ENCODE peak calls at places on chromosomes 16 and 17, in four cellular contexts. I, Z, S and Q are unnamed samples.

GRCh38 chr16:77816293-77816692 is 27.9 kb downstream of the VAT1L start:
- DNase-seq in S (no peak), I (peak; percentile 45), Z (no peak), Q (no peak)

GRCh38 chr16:2915196-2915929 is 3.6 kb downstream of the FLYWCH1 start:
- DNase-seq in Z (no peak), S (no peak), I (no peak), Q (no peak)

GRCh38 chr17:76385892-76386786 is 1.7 kb downstream of the SPHK1 start:
- DNase-seq in S (peak; percentile 85), I (peak; percentile 85), Z (no peak), Q (peak; percentile 61)

GRCh38 chr16:58011652-58012051 is 10.4 kb downstream of the USB1 start:
- DNase-seq in Z (no peak), I (peak; percentile 66), S (no peak), Q (no peak)

GRCh38 chr17:16981928-16982327 is 10.0 kb upstream of the TNFRSF13B start:
- DNase-seq in S (no peak), I (no peak), Z (no peak), Q (no peak)

GRCh38 chr17:18977021-18977420 is 25.1 kb downstream of the SLC5A10 start:
- DNase-seq in Z (no peak), S (no peak), I (no peak), Q (no peak)

GRCh38 chr16:72935896-72936295 is 112.0 kb downstream of the ZFHX3 start:
- DNase-seq in Z (no peak), I (no peak), S (no peak), Q (no peak)

GRCh38 chr17:49191917-49192741 is 18.2 kb downstream of the GNGT2 start:
- DNase-seq in Z (peak; percentile 48), I (peak; percentile 89), S (peak; percentile 94), Q (peak; percentile 99)

GRCh38 chr16:84065536-84066132 is 23.0 kb upstream of the SLC38A8 start:
- DNase-seq in Z (no peak), S (peak; percentile 53), I (peak; percentile 72), Q (peak; percentile 85)

GRCh38 chr17:3891626-3892094 is 1.2 kb downstream of the CAMKK1 start:
- DNase-seq in S (no peak), Z (no peak), I (no peak), Q (no peak)

GRCh38 chr16:84115919-84116719 is 623 bp downstream of the MBTPS1 start:
- DNase-seq in I (peak; percentile 49), Z (no peak), S (peak; percentile 66), Q (peak; percentile 43)

GRCh38 chr17:42522263-42522790 is 13.7 kb upstream of the NAGLU start:
- DNase-seq in S (no peak), Z (no peak), I (no peak), Q (no peak)

GRCh38 chr17:54888254-54888653 is 12.4 kb upstream of the TOM1L1 start:
- DNase-seq in Z (no peak), I (no peak), S (no peak), Q (no peak)

GRCh38 chr16:80197790-80198201 is 343.0 kb upstream of the DYNLRB2 start:
- DNase-seq in S (no peak), I (peak; percentile 85), Z (no peak), Q (peak; percentile 26)

GRCh38 chr17:7586673-7587419 is 3.0 kb downstream of the SOX15 start:
- DNase-seq in Z (no peak), S (peak; percentile 54), I (no peak), Q (no peak)
- H3K4me3 ChIP-seq in Z (no peak overlapping the region), S (no peak overlapping the region), I (no peak overlapping the region), Q (no peak overlapping the region)

DNA sequence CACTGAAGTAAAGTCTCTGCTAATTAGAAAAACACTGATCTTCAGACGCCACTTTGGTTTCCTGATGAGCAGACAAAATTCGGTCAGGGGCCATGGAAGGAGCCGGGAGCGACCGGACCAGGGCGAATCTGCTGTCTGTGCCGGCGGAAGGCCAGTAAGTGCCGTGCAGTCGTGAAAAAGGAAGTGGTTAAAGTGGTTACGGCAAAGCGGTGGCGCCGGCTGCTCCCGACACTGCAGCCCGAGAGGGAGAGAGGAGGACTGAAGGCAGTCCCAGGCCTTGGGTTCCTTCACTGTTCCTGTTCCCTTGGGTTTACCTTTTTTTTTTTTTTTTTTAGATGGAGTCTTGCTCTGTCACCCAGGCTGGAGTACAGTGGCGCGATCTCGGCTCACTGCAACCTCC is 17.3 kb upstream of the HEXD start:
- DNase-seq in Z (no peak), S (peak; percentile 49), I (no peak), Q (no peak)
- H3K4me3 ChIP-seq in Z (no peak overlapping the region), S (no peak overlapping the region), I (no peak overlapping the region), Q (no peak overlapping the region)

GRCh38 chr16:12330541-12330940 is 354.0 kb downstream of the SNX29 start:
- DNase-seq in I (no peak), Z (no peak), S (no peak), Q (no peak)
- H3K4me3 ChIP-seq in I (no peak overlapping the region), Z (no peak overlapping the region), S (no peak overlapping the region), Q (no peak overlapping the region)

GRCh38 chr17:59367657-59368045 is 36.2 kb downstream of the YPEL2 start:
- DNase-seq in Z (no peak), I (no peak), S (no peak), Q (no peak)
- H3K4me3 ChIP-seq in Z (no peak overlapping the region), I (no peak overlapping the region), S (no peak overlapping the region), Q (no peak overlapping the region)

DNA sequence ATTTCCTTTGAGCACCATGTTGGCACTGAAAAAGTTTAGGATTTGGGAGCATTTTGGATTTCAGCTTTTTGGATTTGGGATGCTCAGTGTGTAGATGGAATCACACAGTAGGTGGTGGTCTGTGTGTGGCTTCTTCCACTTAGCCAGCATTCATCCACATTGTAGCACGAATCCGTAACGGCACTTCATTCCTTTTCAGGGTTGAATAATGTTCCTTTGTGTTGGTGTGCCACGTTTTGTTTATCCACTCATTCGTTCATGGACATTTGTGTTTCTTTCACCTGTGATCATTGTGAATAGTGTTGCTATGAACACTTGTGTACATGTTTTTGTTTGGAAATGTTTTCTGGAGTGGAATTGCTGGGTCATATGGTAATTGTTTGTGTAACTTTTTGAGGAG is 85.1 kb downstream of the RAP1GAP2 start:
- DNase-seq in I (no peak), S (no peak), Z (no peak), Q (no peak)
- H3K4me3 ChIP-seq in I (no peak overlapping the region), S (no peak overlapping the region), Z (no peak overlapping the region), Q (no peak overlapping the region)

DNA sequence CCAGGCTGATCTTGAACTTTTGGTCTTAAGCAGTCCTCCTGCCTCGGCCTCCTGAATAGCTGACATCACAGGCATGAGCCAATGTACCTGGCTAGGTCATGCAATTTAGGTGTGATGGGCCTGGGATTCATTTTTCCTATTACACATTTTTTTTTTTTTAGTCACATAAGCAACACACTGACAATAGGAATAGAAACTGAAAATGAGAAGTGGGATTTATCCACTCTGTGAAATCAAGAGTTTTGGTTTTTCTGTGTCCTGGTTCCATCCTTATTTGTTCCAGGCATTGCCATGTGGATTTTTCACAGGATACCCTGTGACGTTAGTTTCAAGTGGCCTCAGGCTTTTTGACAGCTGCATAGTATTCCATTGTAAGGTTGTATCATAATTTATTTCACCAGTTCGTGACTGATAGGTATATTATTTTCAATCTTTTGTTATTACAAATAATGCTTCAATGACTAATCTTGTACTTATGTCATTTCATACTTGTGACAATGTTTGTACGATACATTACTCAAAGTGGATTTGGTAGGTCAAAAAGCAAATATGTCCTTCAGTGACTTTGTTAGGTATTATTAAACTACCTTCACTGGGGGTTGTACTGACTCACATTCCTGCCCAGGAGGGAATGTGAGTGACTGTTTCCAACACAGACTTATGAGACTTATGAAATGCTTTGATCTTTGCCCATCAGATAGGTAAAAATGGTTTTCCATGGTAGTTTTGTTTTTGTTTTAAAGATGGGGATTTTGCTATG is 10.6 kb downstream of the ADCY7 start:
- DNase-seq in S (no peak), Z (no peak), I (no peak), Q (no peak)
- H3K4me3 ChIP-seq in S (no peak overlapping the region), Z (no peak overlapping the region), I (no peak overlapping the region), Q (no peak overlapping the region)

GRCh38 chr16:6066601-6067000 is 969.0 kb upstream of the EEF2KMT start:
- DNase-seq in S (no peak), Z (no peak), I (no peak), Q (no peak)
- H3K4me3 ChIP-seq in S (no peak overlapping the region), Z (no peak overlapping the region), I (no peak overlapping the region), Q (no peak overlapping the region)

GRCh38 chr17:47604268-47604927 is 45.3 kb upstream of the KPNB1 start:
- DNase-seq in Z (no peak), I (peak; percentile 27), S (no peak), Q (no peak)
- H3K4me3 ChIP-seq in Z (no peak overlapping the region), I (no peak overlapping the region), S (no peak overlapping the region), Q (no peak overlapping the region)